ENCODE peak calls at places on chromosomes 4 and X, in ten cellular contexts. I is K562, K is stomach, W is HepG2, M is transverse colon, R is sigmoid colon, X is HCT116, C is upper lobe of left lung, T is SK-N-SH, H is prostate gland. A is an unnamed sample.

GRCh38 chrX:37697169-37697760 is 11.7 kb downstream of the XK start:
- DNase-seq in R (no peak), T (no peak), K (peak), C (no peak), W (no peak), H (peak), I (no peak), M (no peak), X (no peak), A (no peak)

GRCh38 chr4:22514001-22514400 is 1.9 kb downstream of the ADGRA3 start:
- DNase-seq in X (no peak), I (no peak), R (no peak), K (no peak), H (no peak), C (no peak), M (no peak), W (peak), T (no peak), A (no peak)

GRCh38 chr4:92814677-92815076 is 510.9 kb downstream of the GRID2 start:
- DNase-seq in W (no peak), K (no peak), R (no peak), M (no peak), X (no peak), T (no peak), I (no peak), H (no peak), C (no peak), A (no peak)

GRCh38 chr4:139593091-139593564 is 37.1 kb upstream of the SETD7 start:
- DNase-seq in M (no peak), T (no peak), W (peak), R (no peak), I (no peak), C (no peak), H (no peak), X (no peak), K (no peak), A (no peak)

GRCh38 chr4:174553828-174554227 is 31.5 kb upstream of the HPGD start:
- DNase-seq in H (no peak), R (no peak), X (no peak), K (no peak), T (no peak), M (no peak), W (no peak), C (no peak), I (no peak), A (no peak)

GRCh38 chr4:18934197-18934596 is 912.6 kb upstream of the LCORL start:
- DNase-seq in X (no peak), C (no peak), R (no peak), H (no peak), I (no peak), M (no peak), K (no peak), W (no peak), T (peak), A (no peak)

GRCh38 chr4:57490520-57490919 is 380.3 kb upstream of the IGFBP7 start:
- DNase-seq in W (no peak), T (no peak), I (no peak), K (no peak), C (no peak), M (no peak), X (no peak), R (peak), H (no peak), A (no peak)

GRCh38 chrX:63958134-63958865 is 173.3 kb upstream of the ARHGEF9 start:
- DNase-seq in X (no peak), T (no peak), I (no peak), K (no peak), C (no peak), M (no peak), R (no peak), W (no peak), H (no peak), A (no peak)

GRCh38 chr4:145739840-145740239 is 59.9 kb downstream of the C4orf51 start:
- DNase-seq in K (peak), C (no peak), M (peak), X (no peak), T (no peak), R (no peak), I (no peak), H (no peak), W (no peak), A (no peak)

GRCh38 chr4:141065872-141066271 is 67.4 kb downstream of the RNF150 start:
- DNase-seq in M (no peak), H (no peak), K (no peak), W (no peak), R (no peak), X (no peak), C (no peak), T (no peak), I (no peak), A (no peak)
- H3K27ac ChIP-seq in M (no peak), H (no peak), K (no peak), W (no peak), R (no peak), X (no peak), C (no peak), T (peak), I (no peak), A (no peak)

DNA sequence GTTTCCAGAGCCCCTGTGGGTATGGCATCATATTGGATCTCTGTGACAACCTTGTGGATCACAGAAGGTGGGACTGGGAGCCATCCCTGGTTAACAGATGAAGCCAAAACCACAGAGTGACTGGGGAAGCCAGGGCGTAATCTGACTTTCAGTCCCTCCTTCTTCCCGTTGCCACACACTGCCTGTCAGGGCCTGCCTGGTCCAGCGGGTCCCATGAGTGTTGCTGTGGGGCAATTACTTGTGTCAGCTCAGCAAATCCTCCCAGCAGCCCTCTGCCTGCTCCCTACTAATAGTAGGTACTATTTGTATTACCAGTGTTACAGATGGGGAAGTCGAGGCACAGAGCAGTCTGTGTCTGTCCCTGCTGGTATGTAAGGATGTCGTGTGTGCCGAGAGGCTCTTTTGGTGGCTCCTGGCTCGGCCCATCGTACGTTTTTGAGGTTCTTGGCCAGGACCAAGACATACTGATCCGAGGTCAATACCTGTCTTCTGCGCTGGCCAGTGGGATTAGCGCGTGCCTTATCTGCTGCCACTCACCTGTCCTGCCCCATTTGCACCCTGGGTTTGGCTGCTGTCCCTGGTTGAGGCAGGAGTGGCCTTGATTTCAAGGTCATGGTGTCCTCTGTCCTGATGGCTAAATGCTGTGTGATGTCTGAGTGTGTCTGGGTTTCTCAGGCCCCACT is 5.7 kb downstream of the NSG1 start:
- DNase-seq in T (no peak), R (no peak), W (no peak), X (no peak), C (no peak), K (no peak), H (peak), I (no peak), M (no peak), A (no peak)
- TF ChIP-seq CTCF in T (no peak), R (no peak), W (no peak), X (no peak), C (no peak), K (no peak), H (no peak), I (no peak), M (no peak), A (no peak)

GRCh38 chr4:107908377-107908776 is 23.0 kb upstream of the CYP2U1 start:
- DNase-seq in T (no peak), M (no peak), H (no peak), W (no peak), K (no peak), R (no peak), C (no peak), X (no peak), I (no peak), A (no peak)

GRCh38 chr4:107916623-107917022 is 14.7 kb upstream of the CYP2U1 start:
- DNase-seq in I (no peak), H (no peak), X (no peak), C (no peak), T (no peak), R (no peak), W (no peak), M (no peak), K (no peak), A (no peak)

GRCh38 chr4:107913283-107913899 is 18.0 kb upstream of the CYP2U1 start:
- DNase-seq in M (peak), X (peak), K (no peak), W (peak), T (peak), C (no peak), I (peak), R (no peak), H (peak), A (no peak)
- TF ChIP-seq POLR2AphosphoS5 in M (no peak), X (no peak), K (no peak), W (no peak), T (no peak), C (peak), I (no peak), R (no peak), H (peak), A (no peak)

GRCh38 chr4:127783026-127783769 is 1.1 kb downstream of the HSPA4L start:
- DNase-seq in K (peak), X (peak), M (peak), R (peak), W (peak), I (peak), H (peak), C (no peak), T (peak), A (peak)

GRCh38 chr4:127782025-127782274 is 172 bp upstream of the HSPA4L start:
- DNase-seq in M (peak), T (peak), H (peak), R (no peak), C (peak), W (no peak), X (peak), I (peak), K (peak), A (no peak)

GRCh38 chr4:127782275-127783025 is at the start of gene HSPA4L:
- DNase-seq in R (peak), X (peak), I (no peak), K (peak), H (no peak), T (no peak), C (peak), M (peak), W (peak), A (peak)

GRCh38 chr4:127780598-127780997 is 1.5 kb upstream of the HSPA4L start:
- DNase-seq in I (no peak), M (no peak), H (no peak), C (peak), T (no peak), K (no peak), W (no peak), R (no peak), X (no peak), A (no peak)

GRCh38 chr4:127781303-127782024 is 658 bp upstream of the HSPA4L start:
- DNase-seq in R (peak), M (peak), H (peak), W (no peak), I (peak), C (peak), X (no peak), K (peak), T (peak), A (peak)
- H3K27ac ChIP-seq in R (peak), M (peak), H (peak), W (no peak), I (peak), C (peak), X (peak), K (peak), T (peak), A (peak)

GRCh38 chr4:25951390-25951952 is 37.5 kb downstream of the SMIM20 start:
- DNase-seq in M (no peak), I (no peak), H (no peak), X (no peak), K (no peak), T (no peak), C (no peak), W (no peak), R (no peak), A (no peak)

GRCh38 chr4:25955705-25956104 is 41.7 kb downstream of the SMIM20 start:
- DNase-seq in H (no peak), I (no peak), X (no peak), T (no peak), R (no peak), M (no peak), W (no peak), C (no peak), K (no peak), A (no peak)

GRCh38 chr4:25954293-25954904 is 40.4 kb downstream of the SMIM20 start:
- DNase-seq in T (no peak), K (no peak), C (no peak), M (no peak), H (no peak), X (no peak), W (no peak), R (no peak), I (no peak), A (no peak)

GRCh38 chr4:25956260-25956659 is 42.2 kb downstream of the SMIM20 start:
- DNase-seq in T (peak), I (no peak), H (no peak), C (no peak), R (no peak), W (no peak), X (no peak), K (no peak), M (no peak), A (no peak)

GRCh38 chr4:25953740-25954139 is 39.7 kb downstream of the SMIM20 start:
- DNase-seq in W (peak), K (peak), C (no peak), T (no peak), M (no peak), I (no peak), X (peak), R (no peak), H (no peak), A (no peak)
- TF ChIP-seq CTCF in W (no peak), K (no peak), C (no peak), T (no peak), M (no peak), I (no peak), X (peak), R (no peak), H (no peak), A (no peak)

GRCh38 chr4:869776-870175 is 43.8 kb upstream of the CPLX1 start:
- DNase-seq in H (no peak), M (no peak), W (no peak), I (no peak), T (no peak), R (no peak), K (no peak), X (no peak), C (no peak), A (no peak)
- TF ChIP-seq POLR2AphosphoS5 in H (no peak), M (no peak), W (no peak), I (no peak), T (no peak), R (no peak), K (no peak), X (no peak), C (no peak), A (no peak)